ENCODE peak calls at places on chromosomes 4 and X, in six cellular contexts. X is small intestine; A is stimulated activated CD4-positive, alpha-beta T cell treated with anti-CD3 and anti-CD28 coated beads, Interleukin-2, amount 100 ng/mL, for 48 hours; K is A549; T is iris pigment epithelial cell; F is left ventricle myocardium superior. S is an unnamed sample.

GRCh38 chr4:158170691-158171455 is 2.0 kb downstream of the GASK1B start:
- DNase-seq in X (peak; percentile 54), A (peak; percentile 12), K (no peak), T (no peak), F (peak; percentile 89), S (peak; percentile 93)

GRCh38 chr4:168931215-168931650 is 78.8 kb downstream of the CBR4 start:
- DNase-seq in X (no peak), A (no peak), K (no peak), T (no peak), F (peak; percentile 28), S (no peak)

GRCh38 chrX:57918750-57919436 is 8.6 kb upstream of the ZXDA start:
- DNase-seq in X (peak; percentile 45), A (no peak), K (peak; percentile 50), T (peak; percentile 10), F (peak; percentile 26), S (no peak)

GRCh38 chr4:35918491-35918977 is 325.8 kb downstream of the ARAP2 start:
- DNase-seq in X (no peak), A (no peak), K (no peak), T (no peak), F (no peak), S (no peak)

GRCh38 chr4:89898304-89898716 is 3.7 kb downstream of the MMRN1 start:
- DNase-seq in X (peak; percentile 95), A (no peak), K (no peak), T (no peak), F (no peak), S (no peak)

GRCh38 chr4:152803541-152803940 is 23.8 kb downstream of the ARFIP1 start:
- DNase-seq in X (no peak), A (no peak), K (no peak), T (no peak), F (no peak), S (no peak)

GRCh38 chr4:108359936-108360681 is 191.4 kb upstream of the LEF1 start:
- DNase-seq in X (no peak), A (no peak), K (no peak), T (no peak), F (no peak), S (no peak)

GRCh38 chr4:155033604-155034003 is 174.8 kb upstream of the NPY2R start:
- DNase-seq in X (no peak), A (no peak), K (no peak), T (no peak), F (no peak), S (no peak)

GRCh38 chrX:50874878-50875277 is 35.7 kb upstream of the BMP15 start:
- DNase-seq in X (no peak), A (no peak), K (no peak), T (no peak), F (no peak), S (no peak)

GRCh38 chrX:44874481-44875184 is 1.6 kb downstream of the KDM6A start:
- DNase-seq in X (peak; percentile 44), A (no peak), K (peak; percentile 50), T (peak; percentile 65), F (no peak), S (peak; percentile 47)

GRCh38 chr4:2253160-2254084 is 8.5 kb downstream of the MXD4 start:
- DNase-seq in X (no peak), A (no peak), K (no peak), T (no peak), F (peak; percentile 37), S (no peak)

GRCh38 chrX:37846934-37847732 is at the start of gene DYNLT3:
- DNase-seq in X (peak; percentile 85), A (peak; percentile 60), K (peak; percentile 84), T (peak; percentile 56), F (peak; percentile 91), S (peak; percentile 77)

GRCh38 chrX:49879656-49880277 is 483 bp downstream of the USP27X start:
- DNase-seq in X (no peak), A (no peak), K (no peak), T (peak; percentile 1), F (no peak), S (no peak)

GRCh38 chrX:85024562-85024961 is 20.9 kb downstream of the APOOL start:
- DNase-seq in X (no peak), A (no peak), K (no peak), T (no peak), F (no peak), S (no peak)

GRCh38 chr4:141340458-141340857 is 119.8 kb downstream of the ZNF330 start:
- DNase-seq in X (no peak), A (no peak), K (no peak), T (no peak), F (no peak), S (no peak)

GRCh38 chr4:151644625-151645024 is 116.2 kb downstream of the GATB start:
- DNase-seq in X (peak; percentile 5), A (no peak), K (peak; percentile 6), T (no peak), F (no peak), S (no peak)

GRCh38 chr4:153188966-153189801 is 15.1 kb upstream of the TRIM2 start:
- DNase-seq in X (peak; percentile 56), A (no peak), K (no peak), T (peak; percentile 53), F (no peak), S (no peak)

GRCh38 chrX:15475021-15475420 is 18.1 kb downstream of the PIR start:
- DNase-seq in X (no peak), A (no peak), K (no peak), T (no peak), F (no peak), S (peak; percentile 99)

GRCh38 chr4:20126906-20127305 is 124.8 kb upstream of the SLIT2 start:
- DNase-seq in X (no peak), A (no peak), K (no peak), T (peak; percentile 75), F (no peak), S (peak; percentile 11)

GRCh38 chr4:150960818-150961217 is 54.3 kb downstream of the LRBA start:
- DNase-seq in X (no peak), A (peak; percentile 27), K (peak; percentile 53), T (peak; percentile 62), F (no peak), S (peak; percentile 41)

GRCh38 chr4:158807696-158808095 is 38.9 kb downstream of the FNIP2 start:
- DNase-seq in X (no peak), A (no peak), K (no peak), T (no peak), F (no peak), S (no peak)

GRCh38 chr4:173448919-173449641 is 50.2 kb upstream of the SCRG1 start:
- DNase-seq in X (no peak), A (no peak), K (no peak), T (no peak), F (peak; percentile 56), S (no peak)

GRCh38 chr4:136731025-136731424 is 801.3 kb downstream of the PCDH18 start:
- DNase-seq in X (no peak), A (no peak), K (no peak), T (no peak), F (no peak), S (no peak)